ENCODE peak calls at places on chromosomes 16 and 17, in ten cellular contexts. One of them, this sample, is unnamed.

GRCh38 chr17:76720211-76720610 is 6.2 kb downstream of the JMJD6 start:
- DNase-seq in breast epithelium: no peak
- DNase-seq in GM13977: no peak
- DNase-seq in nephron progenitor cell: no peak
- DNase-seq in WTC11: no peak
- DNase-seq in A549: no peak
- DNase-seq in body of pancreas: no peak
- DNase-seq in heart right ventricle: no peak
- DNase-seq in lung: no peak
- DNase-seq in cardiac muscle cell: no peak
- DNase-seq in this sample: no peak

GRCh38 chr17:73007447-73007846 is 85.0 kb downstream of the SLC39A11 start:
- DNase-seq in breast epithelium: peak; percentile 27
- DNase-seq in GM13977: no peak
- DNase-seq in nephron progenitor cell: no peak
- DNase-seq in WTC11: no peak
- DNase-seq in A549: no peak
- DNase-seq in body of pancreas: peak; percentile 45
- DNase-seq in heart right ventricle: no peak
- DNase-seq in lung: no peak
- DNase-seq in cardiac muscle cell: peak; percentile 54
- DNase-seq in this sample: no peak

GRCh38 chr17:21161498-21162393 is 35.0 kb downstream of the DHRS7B start:
- DNase-seq in breast epithelium: no peak
- DNase-seq in GM13977: no peak
- DNase-seq in nephron progenitor cell: no peak
- DNase-seq in WTC11: no peak
- DNase-seq in A549: peak; percentile 11
- DNase-seq in body of pancreas: no peak
- DNase-seq in heart right ventricle: no peak
- DNase-seq in lung: no peak
- DNase-seq in cardiac muscle cell: peak; percentile 64
- DNase-seq in this sample: no peak

GRCh38 chr16:3957344-3957980 is 76.9 kb upstream of the CREBBP start:
- DNase-seq in breast epithelium: no peak
- DNase-seq in GM13977: no peak
- DNase-seq in nephron progenitor cell: no peak
- DNase-seq in WTC11: no peak
- DNase-seq in A549: no peak
- DNase-seq in body of pancreas: no peak
- DNase-seq in heart right ventricle: no peak
- DNase-seq in lung: no peak
- DNase-seq in cardiac muscle cell: no peak
- DNase-seq in this sample: no peak

GRCh38 chr17:73833779-73834613 is 189.8 kb upstream of the SDK2 start:
- DNase-seq in breast epithelium: no peak
- DNase-seq in GM13977: no peak
- DNase-seq in nephron progenitor cell: no peak
- DNase-seq in WTC11: no peak
- DNase-seq in A549: peak; percentile 24
- DNase-seq in body of pancreas: no peak
- DNase-seq in heart right ventricle: no peak
- DNase-seq in lung: no peak
- DNase-seq in cardiac muscle cell: no peak
- DNase-seq in this sample: no peak

GRCh38 chr17:77437017-77437416 is 296.2 kb downstream of the SEC14L1 start:
- DNase-seq in breast epithelium: no peak
- DNase-seq in GM13977: no peak
- DNase-seq in nephron progenitor cell: no peak
- DNase-seq in WTC11: no peak
- DNase-seq in A549: no peak
- DNase-seq in body of pancreas: no peak
- DNase-seq in heart right ventricle: peak; percentile 71
- DNase-seq in lung: no peak
- DNase-seq in cardiac muscle cell: peak; percentile 93
- DNase-seq in this sample: no peak

GRCh38 chr17:82023447-82024241 is 539 bp downstream of the LRRC45 start:
- DNase-seq in breast epithelium: no peak
- DNase-seq in GM13977: peak; percentile 68
- DNase-seq in nephron progenitor cell: peak; percentile 47
- DNase-seq in WTC11: peak; percentile 44
- DNase-seq in A549: no peak
- DNase-seq in body of pancreas: peak; percentile 43
- DNase-seq in heart right ventricle: no peak
- DNase-seq in lung: no peak
- DNase-seq in cardiac muscle cell: peak; percentile 26
- DNase-seq in this sample: peak; percentile 48

GRCh38 chr17:30117548-30118155 is 1.0 kb downstream of the NSRP1 start:
- DNase-seq in breast epithelium: no peak
- DNase-seq in GM13977: no peak
- DNase-seq in nephron progenitor cell: no peak
- DNase-seq in WTC11: no peak
- DNase-seq in A549: no peak
- DNase-seq in body of pancreas: no peak
- DNase-seq in heart right ventricle: no peak
- DNase-seq in lung: no peak
- DNase-seq in cardiac muscle cell: peak; percentile 17
- DNase-seq in this sample: no peak

GRCh38 chr17:57751971-57752905 is 7.1 kb upstream of the CCDC182 start:
- DNase-seq in breast epithelium: no peak
- DNase-seq in GM13977: no peak
- DNase-seq in nephron progenitor cell: no peak
- DNase-seq in WTC11: no peak
- DNase-seq in A549: no peak
- DNase-seq in body of pancreas: no peak
- DNase-seq in heart right ventricle: no peak
- DNase-seq in lung: no peak
- DNase-seq in cardiac muscle cell: no peak
- DNase-seq in this sample: peak; percentile 84

GRCh38 chr17:74780443-74781238 is 4.5 kb upstream of the NAT9 start:
- DNase-seq in breast epithelium: no peak
- DNase-seq in GM13977: no peak
- DNase-seq in nephron progenitor cell: no peak
- DNase-seq in WTC11: peak; percentile 58
- DNase-seq in A549: peak; percentile 76
- DNase-seq in body of pancreas: no peak
- DNase-seq in heart right ventricle: no peak
- DNase-seq in lung: no peak
- DNase-seq in cardiac muscle cell: no peak
- DNase-seq in this sample: peak; percentile 61

GRCh38 chr17:45149669-45150603 is 1.7 kb downstream of the HEXIM1 start:
- DNase-seq in breast epithelium: peak; percentile 75
- DNase-seq in GM13977: no peak
- DNase-seq in nephron progenitor cell: peak; percentile 58
- DNase-seq in WTC11: peak; percentile 48
- DNase-seq in A549: peak; percentile 72
- DNase-seq in body of pancreas: peak; percentile 72
- DNase-seq in heart right ventricle: peak; percentile 73
- DNase-seq in lung: peak; percentile 61
- DNase-seq in cardiac muscle cell: peak; percentile 65
- DNase-seq in this sample: peak; percentile 58

GRCh38 chr17:32495347-32496253 is 8.8 kb downstream of the CDK5R1 start:
- DNase-seq in breast epithelium: no peak
- DNase-seq in GM13977: no peak
- DNase-seq in nephron progenitor cell: peak; percentile 38
- DNase-seq in WTC11: no peak
- DNase-seq in A549: no peak
- DNase-seq in body of pancreas: peak; percentile 31
- DNase-seq in heart right ventricle: peak; percentile 53
- DNase-seq in lung: no peak
- DNase-seq in cardiac muscle cell: peak; percentile 37
- DNase-seq in this sample: peak; percentile 24

GRCh38 chr16:72972878-72973571 is 74.9 kb downstream of the ZFHX3 start:
- DNase-seq in breast epithelium: no peak
- DNase-seq in GM13977: no peak
- DNase-seq in nephron progenitor cell: no peak
- DNase-seq in WTC11: no peak
- DNase-seq in A549: no peak
- DNase-seq in body of pancreas: no peak
- DNase-seq in heart right ventricle: no peak
- DNase-seq in lung: no peak
- DNase-seq in cardiac muscle cell: no peak
- DNase-seq in this sample: no peak

DNA sequence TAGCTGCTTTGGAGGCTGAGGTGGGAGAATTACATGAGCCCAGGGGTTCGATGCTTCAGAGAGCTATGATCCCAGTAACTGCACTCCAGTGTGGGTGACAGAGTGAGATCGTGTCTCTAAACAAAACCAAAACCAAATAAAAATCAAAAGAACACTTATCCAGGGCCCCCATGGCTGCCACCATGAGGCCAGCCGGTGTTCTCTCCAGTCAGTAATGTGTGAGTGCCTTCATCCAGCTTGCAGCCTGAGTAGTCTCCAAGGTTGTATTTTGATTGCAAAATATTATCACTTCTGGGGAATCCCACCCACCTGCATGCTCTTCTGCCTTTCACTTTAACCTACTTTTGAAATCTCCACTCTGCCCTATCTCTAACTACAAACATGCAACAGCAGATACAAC is 221.0 kb upstream of the WSB1 start:
- DNase-seq in breast epithelium: no peak
- DNase-seq in GM13977: no peak
- DNase-seq in nephron progenitor cell: no peak
- DNase-seq in WTC11: no peak
- DNase-seq in A549: no peak
- DNase-seq in body of pancreas: no peak
- DNase-seq in heart right ventricle: no peak
- DNase-seq in lung: no peak
- DNase-seq in cardiac muscle cell: no peak
- DNase-seq in this sample: no peak
- TF ChIP-seq CTCF in breast epithelium: no peak
- TF ChIP-seq CTCF in GM13977: no peak
- TF ChIP-seq CTCF in nephron progenitor cell: no peak
- TF ChIP-seq CTCF in WTC11: no peak
- TF ChIP-seq CTCF in A549: no peak
- TF ChIP-seq CTCF in body of pancreas: no peak
- TF ChIP-seq CTCF in heart right ventricle: no peak
- TF ChIP-seq CTCF in lung: no peak
- TF ChIP-seq CTCF in cardiac muscle cell: no peak
- TF ChIP-seq CTCF in this sample: no peak

GRCh38 chr16:30875881-30876791 is 17.7 kb downstream of the BCL7C start:
- DNase-seq in breast epithelium: no peak
- DNase-seq in GM13977: peak; percentile 71
- DNase-seq in nephron progenitor cell: no peak
- DNase-seq in WTC11: no peak
- DNase-seq in A549: no peak
- DNase-seq in body of pancreas: no peak
- DNase-seq in heart right ventricle: no peak
- DNase-seq in lung: no peak
- DNase-seq in cardiac muscle cell: peak; percentile 24
- DNase-seq in this sample: no peak

GRCh38 chr16:30876867-30877266 is 17.0 kb downstream of the BCL7C start:
- DNase-seq in breast epithelium: no peak
- DNase-seq in GM13977: no peak
- DNase-seq in nephron progenitor cell: no peak
- DNase-seq in WTC11: peak; percentile 46
- DNase-seq in A549: peak; percentile 39
- DNase-seq in body of pancreas: no peak
- DNase-seq in heart right ventricle: no peak
- DNase-seq in lung: no peak
- DNase-seq in cardiac muscle cell: no peak
- DNase-seq in this sample: peak; percentile 28

GRCh38 chr16:30870904-30871303 is 23.0 kb downstream of the BCL7C start:
- DNase-seq in breast epithelium: no peak
- DNase-seq in GM13977: no peak
- DNase-seq in nephron progenitor cell: no peak
- DNase-seq in WTC11: no peak
- DNase-seq in A549: no peak
- DNase-seq in body of pancreas: no peak
- DNase-seq in heart right ventricle: no peak
- DNase-seq in lung: no peak
- DNase-seq in cardiac muscle cell: no peak
- DNase-seq in this sample: no peak

GRCh38 chr16:30874821-30875717 is 18.8 kb downstream of the BCL7C start:
- DNase-seq in breast epithelium: peak; percentile 77
- DNase-seq in GM13977: peak; percentile 85
- DNase-seq in nephron progenitor cell: peak; percentile 90
- DNase-seq in WTC11: peak; percentile 91
- DNase-seq in A549: peak; percentile 93
- DNase-seq in body of pancreas: peak; percentile 88
- DNase-seq in heart right ventricle: peak; percentile 93
- DNase-seq in lung: peak; percentile 90
- DNase-seq in cardiac muscle cell: peak; percentile 94
- DNase-seq in this sample: peak; percentile 95

GRCh38 chr16:30874244-30874820 is 19.5 kb downstream of the BCL7C start:
- DNase-seq in breast epithelium: no peak
- DNase-seq in GM13977: no peak
- DNase-seq in nephron progenitor cell: no peak
- DNase-seq in WTC11: no peak
- DNase-seq in A549: no peak
- DNase-seq in body of pancreas: no peak
- DNase-seq in heart right ventricle: no peak
- DNase-seq in lung: no peak
- DNase-seq in cardiac muscle cell: no peak
- DNase-seq in this sample: no peak
- TF ChIP-seq CTCF in breast epithelium: no peak
- TF ChIP-seq CTCF in GM13977: no peak
- TF ChIP-seq CTCF in nephron progenitor cell: no peak
- TF ChIP-seq CTCF in WTC11: no peak
- TF ChIP-seq CTCF in A549: no peak
- TF ChIP-seq CTCF in body of pancreas: no peak
- TF ChIP-seq CTCF in heart right ventricle: no peak
- TF ChIP-seq CTCF in lung: no peak
- TF ChIP-seq CTCF in cardiac muscle cell: no peak
- TF ChIP-seq CTCF in this sample: no peak

DNA sequence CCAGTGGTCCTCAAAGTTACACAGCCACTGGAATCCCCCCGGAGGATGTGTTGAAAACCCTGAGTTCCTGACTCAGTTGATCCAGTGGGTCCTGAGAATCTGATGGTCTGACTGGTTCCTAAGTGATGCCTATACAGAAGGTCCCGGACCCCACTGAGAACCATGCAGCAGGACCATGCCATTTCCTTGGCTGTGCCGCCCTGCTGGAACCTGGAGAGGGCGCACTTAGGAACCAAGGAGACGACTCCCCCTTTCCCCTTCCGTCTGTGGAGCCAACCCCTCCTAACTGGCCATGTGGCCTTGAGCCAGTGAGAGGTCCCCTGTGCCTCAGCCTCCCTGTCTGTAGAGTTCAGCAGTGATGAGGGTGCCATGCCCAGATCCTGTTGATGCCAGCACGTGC is 22.0 kb downstream of the C16orf74 start:
- DNase-seq in breast epithelium: no peak
- DNase-seq in GM13977: no peak
- DNase-seq in nephron progenitor cell: no peak
- DNase-seq in WTC11: peak; percentile 65
- DNase-seq in A549: no peak
- DNase-seq in body of pancreas: no peak
- DNase-seq in heart right ventricle: no peak
- DNase-seq in lung: no peak
- DNase-seq in cardiac muscle cell: no peak
- DNase-seq in this sample: no peak
- TF ChIP-seq CTCF in breast epithelium: no peak
- TF ChIP-seq CTCF in GM13977: peak; percentile 42
- TF ChIP-seq CTCF in nephron progenitor cell: no peak
- TF ChIP-seq CTCF in WTC11: peak; percentile 35
- TF ChIP-seq CTCF in A549: no peak
- TF ChIP-seq CTCF in body of pancreas: no peak
- TF ChIP-seq CTCF in heart right ventricle: no peak
- TF ChIP-seq CTCF in lung: no peak
- TF ChIP-seq CTCF in cardiac muscle cell: peak; percentile 39
- TF ChIP-seq CTCF in this sample: peak; percentile 43

GRCh38 chr17:16467886-16468285 is 24.1 kb downstream of the LRRC75A start:
- DNase-seq in breast epithelium: no peak
- DNase-seq in GM13977: no peak
- DNase-seq in nephron progenitor cell: no peak
- DNase-seq in WTC11: no peak
- DNase-seq in A549: no peak
- DNase-seq in body of pancreas: no peak
- DNase-seq in heart right ventricle: no peak
- DNase-seq in lung: no peak
- DNase-seq in cardiac muscle cell: no peak
- DNase-seq in this sample: no peak
- TF ChIP-seq CTCF in breast epithelium: no peak
- TF ChIP-seq CTCF in GM13977: no peak
- TF ChIP-seq CTCF in nephron progenitor cell: no peak
- TF ChIP-seq CTCF in WTC11: no peak
- TF ChIP-seq CTCF in A549: no peak
- TF ChIP-seq CTCF in body of pancreas: no peak
- TF ChIP-seq CTCF in heart right ventricle: no peak
- TF ChIP-seq CTCF in lung: no peak
- TF ChIP-seq CTCF in cardiac muscle cell: no peak
- TF ChIP-seq CTCF in this sample: no peak

This sample was measured in BE2C.